ENCODE peak calls at places on chromosomes 7 and 10, in five cellular contexts. D is testis, I is fibroblast of pulmonary artery, N is fibroblast of lung, B is foreskin fibroblast. O is an unnamed sample.

GRCh38 chr10:4807803-4808507 is 18.1 kb upstream of the AKR1E2 start:
- DNase-seq in D (no peak), I (peak), N (peak), B (peak), O (peak)

GRCh38 chr10:110317866-110318850 is 13.4 kb upstream of the SMNDC1 start:
- DNase-seq in D (no peak), I (no peak), N (no peak), B (no peak), O (no peak)

GRCh38 chr7:97272237-97272975 is 154.9 kb downstream of the SDHAF3 start:
- DNase-seq in D (no peak), I (no peak), N (no peak), B (no peak), O (no peak)

GRCh38 chr10:71359364-71360046 is 37.2 kb upstream of the CDH23 start:
- DNase-seq in D (no peak), I (peak), N (no peak), B (no peak), O (no peak)

GRCh38 chr7:47472444-47473157 is 109.3 kb downstream of the TNS3 start:
- DNase-seq in D (no peak), I (no peak), N (no peak), B (no peak), O (no peak)

GRCh38 chr7:30697716-30698460 is 15.6 kb upstream of the CRHR2 start:
- DNase-seq in D (no peak), I (no peak), N (no peak), B (no peak), O (no peak)

GRCh38 chr7:27156508-27156898 is at the start of gene HOXA7:
- DNase-seq in D (peak), I (no peak), N (peak), B (peak), O (no peak)

GRCh38 chr7:148264933-148265557 is 325.5 kb upstream of the C7orf33 start:
- DNase-seq in D (peak), I (peak), N (peak), B (peak), O (no peak)

GRCh38 chr10:124091646-124092269 is 1.6 kb downstream of the CHST15 start:
- DNase-seq in D (peak), I (no peak), N (peak), B (peak), O (no peak)

GRCh38 chr7:102424129-102424551 is 9.2 kb upstream of the ORAI2 start:
- DNase-seq in D (no peak), I (no peak), N (no peak), B (no peak), O (no peak)

GRCh38 chr10:50578949-50579348 is 44.8 kb downstream of the SGMS1 start:
- DNase-seq in D (no peak), I (no peak), N (no peak), B (no peak), O (no peak)

GRCh38 chr7:79912213-79912633 is 222.4 kb upstream of the GNAI1 start:
- DNase-seq in D (no peak), I (no peak), N (no peak), B (no peak), O (no peak)

GRCh38 chr10:96441126-96441905 is 72.4 kb downstream of the TLL2 start:
- DNase-seq in D (no peak), I (no peak), N (no peak), B (no peak), O (no peak)

GRCh38 chr7:45710271-45711160 is 136.3 kb downstream of the ADCY1 start:
- DNase-seq in D (peak), I (no peak), N (no peak), B (no peak), O (no peak)

GRCh38 chr10:122099562-122099961 is 110.6 kb downstream of the TACC2 start:
- DNase-seq in D (no peak), I (no peak), N (no peak), B (no peak), O (no peak)

GRCh38 chr7:155464948-155465739 is 7.2 kb downstream of the EN2 start:
- DNase-seq in D (no peak), I (no peak), N (no peak), B (no peak), O (no peak)

GRCh38 chr7:12623885-12624498 is 53.5 kb downstream of the SCIN start:
- DNase-seq in D (no peak), I (peak), N (peak), B (peak), O (no peak)

GRCh38 chr10:121362026-121362425 is 236.2 kb downstream of the FGFR2 start:
- DNase-seq in D (no peak), I (no peak), N (no peak), B (no peak), O (no peak)

GRCh38 chr10:70536196-70536920 is 57.8 kb downstream of the PALD1 start:
- DNase-seq in D (no peak), I (no peak), N (no peak), B (no peak), O (no peak)

GRCh38 chr7:123367508-123368122 is 166.8 kb downstream of the IQUB start:
- DNase-seq in D (peak), I (peak), N (peak), B (no peak), O (no peak)

GRCh38 chr10:26832960-26833359 is 27.8 kb downstream of the ABI1 start:
- DNase-seq in D (no peak), I (no peak), N (no peak), B (no peak), O (no peak)

GRCh38 chr10:119090968-119091367 is 10.4 kb upstream of the EIF3A start:
- DNase-seq in D (no peak), I (peak), N (peak), B (peak), O (peak)

GRCh38 chr10:17428096-17428615 is 26.2 kb downstream of the ST8SIA6 start:
- DNase-seq in D (no peak), I (no peak), N (no peak), B (no peak), O (no peak)

GRCh38 chr7:30252885-30253795 is 31.3 kb upstream of the ZNRF2 start:
- DNase-seq in D (peak), I (peak), N (no peak), B (no peak), O (no peak)

GRCh38 chr10:110067960-110068770 is 60.4 kb downstream of the ADD3 start:
- DNase-seq in D (no peak), I (peak), N (peak), B (peak), O (no peak)

GRCh38 chr10:117360994-117361667 is 14.1 kb downstream of the PDZD8 start:
- DNase-seq in D (no peak), I (peak), N (peak), B (peak), O (no peak)

GRCh38 chr7:27064681-27065080 is 31.1 kb downstream of the HOXA1 start:
- DNase-seq in D (no peak), I (no peak), N (no peak), B (peak), O (no peak)

GRCh38 chr7:116315293-116315692 is 105.0 kb downstream of the TES start:
- DNase-seq in D (no peak), I (no peak), N (peak), B (peak), O (no peak)

DNA sequence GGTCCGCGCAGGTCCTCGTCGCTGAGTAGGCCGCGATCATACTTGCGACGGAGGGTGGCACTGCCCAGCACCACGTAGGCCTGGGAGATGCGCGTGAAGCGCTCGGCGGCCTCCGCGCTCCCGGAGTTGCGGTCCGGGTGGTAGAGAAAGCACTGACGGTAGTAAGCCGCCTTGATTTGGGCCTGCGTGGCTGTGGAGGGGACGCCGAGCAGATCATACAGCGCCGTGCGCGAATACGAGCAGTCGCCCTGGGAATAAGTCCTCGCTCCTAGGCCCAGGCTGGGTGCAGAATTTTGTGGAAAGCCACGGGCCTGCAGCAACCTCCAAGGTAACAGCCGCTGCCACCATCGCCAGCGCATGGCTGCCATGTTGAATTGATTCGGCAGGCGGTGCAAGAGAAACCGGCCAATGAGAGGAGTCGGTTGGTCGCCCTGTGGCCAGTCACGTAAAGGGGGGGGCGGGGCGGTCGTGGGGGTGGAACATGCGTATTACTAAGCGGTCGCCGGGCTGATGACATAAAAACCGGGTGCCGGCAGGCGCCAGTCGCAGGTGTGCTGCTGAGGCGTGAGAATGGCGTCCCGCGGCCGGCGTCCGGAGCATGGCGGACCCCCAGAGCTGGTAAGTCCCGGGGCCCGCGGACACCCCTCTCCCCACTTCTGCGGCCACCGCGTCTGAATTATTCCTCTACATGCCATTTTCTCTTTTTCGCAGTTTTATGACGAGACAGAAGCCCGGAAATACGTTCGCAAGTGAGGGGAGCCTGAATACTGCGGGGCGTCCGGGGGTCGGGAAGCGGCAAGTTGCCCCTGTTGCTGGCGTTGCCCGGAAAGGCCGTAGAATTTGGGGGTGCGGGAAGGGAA is at the start of the genes BUD23 and DNAJC30:
- DNase-seq in D (peak), I (peak), N (peak), B (peak), O (peak)
- TF ChIP-seq CTCF in D (no peak), I (no peak), N (no peak), B (no peak), O (no peak)

GRCh38 chr10:127228195-127228785 is 31.9 kb upstream of the INSYN2A start:
- DNase-seq in D (peak), I (no peak), N (peak), B (peak), O (no peak)
- TF ChIP-seq CTCF in D (no peak), I (no peak), N (no peak), B (no peak), O (no peak)

GRCh38 chr7:158431941-158432347 is 155.7 kb downstream of the PTPRN2 start:
- DNase-seq in D (peak), I (peak), N (peak), B (peak), O (no peak)

GRCh38 chr7:158432369-158433270 is 155.0 kb downstream of the PTPRN2 start:
- DNase-seq in D (no peak), I (peak), N (peak), B (no peak), O (no peak)

GRCh38 chr7:158428842-158429753 is 158.5 kb downstream of the PTPRN2 start:
- DNase-seq in D (no peak), I (no peak), N (no peak), B (no peak), O (no peak)

GRCh38 chr7:158431055-158431940 is 156.3 kb downstream of the PTPRN2 start:
- DNase-seq in D (no peak), I (no peak), N (no peak), B (no peak), O (no peak)

GRCh38 chr7:158430308-158431034 is 157.2 kb downstream of the PTPRN2 start:
- DNase-seq in D (no peak), I (no peak), N (no peak), B (no peak), O (no peak)
- TF ChIP-seq CTCF in D (no peak), I (no peak), N (no peak), B (no peak), O (no peak)

GRCh38 chr10:93777092-93777491 is 19.4 kb downstream of the LGI1 start:
- DNase-seq in D (no peak), I (no peak), N (no peak), B (no peak), O (no peak)

GRCh38 chr10:93771354-93771753 is 13.6 kb downstream of the LGI1 start:
- DNase-seq in D (no peak), I (no peak), N (no peak), B (no peak), O (no peak)

GRCh38 chr10:93773120-93773519 is 15.4 kb downstream of the LGI1 start:
- DNase-seq in D (no peak), I (no peak), N (no peak), B (no peak), O (no peak)

GRCh38 chr10:93773705-93774104 is 16.0 kb downstream of the LGI1 start:
- DNase-seq in D (no peak), I (no peak), N (no peak), B (no peak), O (no peak)

GRCh38 chr10:93775330-93775729 is 17.6 kb downstream of the LGI1 start:
- DNase-seq in D (no peak), I (no peak), N (no peak), B (no peak), O (no peak)
- TF ChIP-seq CTCF in D (no peak), I (no peak), N (no peak), B (no peak), O (no peak)

GRCh38 chr7:1176891-1177373 is 16.9 kb upstream of the ZFAND2A start:
- DNase-seq in D (peak), I (peak), N (peak), B (peak), O (no peak)
- TF ChIP-seq CTCF in D (peak), I (peak), N (peak), B (peak), O (peak)

GRCh38 chr7:37921340-37921805 is 933 bp downstream of the EPDR1 start:
- DNase-seq in D (peak), I (no peak), N (no peak), B (peak), O (no peak)
- TF ChIP-seq CTCF in D (no peak), I (no peak), N (no peak), B (no peak), O (peak)

GRCh38 chr10:14617125-14617524 is 157.6 kb downstream of the FAM107B start:
- DNase-seq in D (no peak), I (no peak), N (no peak), B (no peak), O (no peak)

GRCh38 chr10:14616465-14616864 is 158.2 kb downstream of the FAM107B start:
- DNase-seq in D (no peak), I (no peak), N (no peak), B (no peak), O (no peak)

GRCh38 chr10:14621037-14621436 is 153.7 kb downstream of the FAM107B start:
- DNase-seq in D (no peak), I (no peak), N (peak), B (no peak), O (no peak)

GRCh38 chr10:14618669-14619068 is 156.0 kb downstream of the FAM107B start:
- DNase-seq in D (no peak), I (no peak), N (no peak), B (no peak), O (no peak)

DNA sequence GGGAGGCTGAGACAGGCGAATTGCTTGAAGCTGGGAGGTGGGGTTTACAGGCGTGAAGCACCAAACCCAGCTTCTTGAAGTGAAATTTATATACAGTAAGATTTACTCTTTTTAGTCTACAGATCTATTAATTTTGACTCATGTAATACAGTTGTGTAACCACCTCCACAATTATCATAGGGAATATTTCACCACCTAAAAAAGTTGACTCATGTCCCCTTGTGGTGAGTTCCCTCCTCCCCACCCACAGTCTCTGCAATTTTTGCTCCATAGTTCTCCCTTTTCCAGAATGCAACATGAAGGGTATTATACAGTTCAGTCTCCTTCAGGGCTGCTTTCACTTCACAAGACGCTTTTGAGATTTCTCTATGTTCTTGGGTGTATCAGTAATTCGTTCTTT is 156.8 kb downstream of the FAM107B start:
- DNase-seq in D (no peak), I (peak), N (peak), B (peak), O (no peak)
- TF ChIP-seq CTCF in D (peak), I (peak), N (peak), B (peak), O (peak)

GRCh38 chr7:73624669-73625001 is 313 bp upstream of the MLXIPL start:
- DNase-seq in D (no peak), I (no peak), N (no peak), B (no peak), O (no peak)

GRCh38 chr7:73625276-73625675 is 954 bp upstream of the MLXIPL start:
- DNase-seq in D (no peak), I (no peak), N (no peak), B (no peak), O (no peak)

GRCh38 chr7:73623798-73624668 is at the start of gene MLXIPL:
- DNase-seq in D (peak), I (peak), N (peak), B (peak), O (no peak)

GRCh38 chr7:73628504-73628903 is 4.2 kb upstream of the MLXIPL start:
- DNase-seq in D (no peak), I (no peak), N (no peak), B (no peak), O (no peak)

GRCh38 chr7:73626814-73627213 is 2.5 kb upstream of the MLXIPL start:
- DNase-seq in D (no peak), I (peak), N (no peak), B (peak), O (no peak)
- TF ChIP-seq CTCF in D (no peak), I (peak), N (no peak), B (peak), O (peak)

GRCh38 chr10:88835095-88835909 is 16.3 kb downstream of the ANKRD22 start:
- DNase-seq in D (peak), I (peak), N (peak), B (peak), O (peak)

GRCh38 chr10:88833722-88834121 is 17.9 kb downstream of the ANKRD22 start:
- DNase-seq in D (no peak), I (no peak), N (no peak), B (no peak), O (no peak)

GRCh38 chr10:88833156-88833555 is 18.5 kb downstream of the ANKRD22 start:
- DNase-seq in D (no peak), I (no peak), N (no peak), B (no peak), O (no peak)

GRCh38 chr10:88838766-88839165 is 12.9 kb downstream of the ANKRD22 start:
- DNase-seq in D (no peak), I (no peak), N (no peak), B (no peak), O (no peak)

DNA sequence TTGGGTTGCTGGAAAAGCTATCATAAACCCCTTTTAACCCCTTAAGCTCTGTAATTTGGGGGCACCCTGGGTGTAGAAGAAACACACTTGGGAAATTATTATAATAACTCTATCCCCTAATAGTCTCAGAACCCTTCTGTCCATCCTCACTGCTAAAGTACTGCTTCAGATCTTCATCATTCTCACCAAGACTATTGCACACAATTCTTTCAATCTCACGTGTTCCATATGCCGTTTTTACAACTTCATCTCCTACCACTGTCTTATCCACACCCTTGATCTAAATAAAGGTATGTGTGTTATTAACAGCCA is 15.8 kb downstream of the ANKRD22 start:
- DNase-seq in D (no peak), I (no peak), N (no peak), B (no peak), O (no peak)
- TF ChIP-seq CTCF in D (no peak), I (no peak), N (no peak), B (no peak), O (no peak)

DNA sequence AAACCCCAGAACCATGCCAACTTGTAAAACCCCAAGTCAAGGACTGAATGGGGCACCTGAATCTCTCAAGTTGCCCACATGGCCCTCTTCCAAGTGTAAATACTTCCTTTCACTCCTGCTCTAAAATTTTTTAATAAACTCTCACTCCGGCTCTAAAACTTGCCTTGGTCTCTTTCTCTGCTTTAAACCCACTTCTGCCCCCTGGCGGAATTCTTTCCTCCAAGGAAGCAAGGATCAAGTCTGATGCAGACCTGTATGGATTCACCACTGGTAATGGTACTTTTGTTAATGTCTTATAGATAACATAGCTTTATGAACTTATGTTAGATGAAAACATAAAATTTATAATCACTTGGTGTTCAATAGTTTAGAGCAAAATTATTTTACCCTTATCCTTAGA is 33.8 kb downstream of the SLC16A9 start:
- DNase-seq in D (no peak), I (no peak), N (no peak), B (no peak), O (no peak)
- TF ChIP-seq CTCF in D (no peak), I (no peak), N (no peak), B (no peak), O (peak)